ENCODE peak calls at places on chromosome 7, in four cellular contexts. One of them, this sample, is unnamed.

GRCh38 chr7:39621261-39621660 is 2.1 kb upstream of the RALA start:
- DNase-seq in activated T-cell treated with anti-CD3 and anti-CD28 coated beads for 1 hour: no peak
- DNase-seq in GM19239: no peak
- DNase-seq in neural crest cell: no peak
- DNase-seq in this sample: no peak

GRCh38 chr7:23590529-23590928 is 6.7 kb upstream of the CCDC126 start:
- DNase-seq in activated T-cell treated with anti-CD3 and anti-CD28 coated beads for 1 hour: no peak
- DNase-seq in GM19239: no peak
- DNase-seq in neural crest cell: no peak
- DNase-seq in this sample: no peak

GRCh38 chr7:149860821-149861727 is 12.7 kb upstream of the ATP6V0E2 start:
- DNase-seq in activated T-cell treated with anti-CD3 and anti-CD28 coated beads for 1 hour: no peak
- DNase-seq in GM19239: no peak
- DNase-seq in neural crest cell: no peak
- DNase-seq in this sample: no peak

GRCh38 chr7:158975526-158976467 is 119.4 kb downstream of the DYNC2I1 start:
- DNase-seq in activated T-cell treated with anti-CD3 and anti-CD28 coated beads for 1 hour: no peak
- DNase-seq in GM19239: peak
- DNase-seq in neural crest cell: no peak
- DNase-seq in this sample: no peak

GRCh38 chr7:27225005-27225934 is 17.3 kb upstream of the EVX1 start:
- DNase-seq in activated T-cell treated with anti-CD3 and anti-CD28 coated beads for 1 hour: no peak
- DNase-seq in GM19239: no peak
- DNase-seq in neural crest cell: no peak
- DNase-seq in this sample: no peak

GRCh38 chr7:54722502-54722901 is 36.5 kb downstream of the SEC61G start:
- DNase-seq in activated T-cell treated with anti-CD3 and anti-CD28 coated beads for 1 hour: no peak
- DNase-seq in GM19239: no peak
- DNase-seq in neural crest cell: no peak
- DNase-seq in this sample: no peak

GRCh38 chr7:99040104-99040958 is 103.6 kb downstream of the SMURF1 start:
- DNase-seq in activated T-cell treated with anti-CD3 and anti-CD28 coated beads for 1 hour: peak
- DNase-seq in GM19239: peak
- DNase-seq in neural crest cell: peak
- DNase-seq in this sample: peak

GRCh38 chr7:99365318-99366141 is 9.0 kb upstream of the ARPC1B start:
- DNase-seq in activated T-cell treated with anti-CD3 and anti-CD28 coated beads for 1 hour: peak
- DNase-seq in GM19239: peak
- DNase-seq in neural crest cell: no peak
- DNase-seq in this sample: peak

GRCh38 chr7:118311121-118311803 is 86.8 kb downstream of the ANKRD7 start:
- DNase-seq in activated T-cell treated with anti-CD3 and anti-CD28 coated beads for 1 hour: no peak
- DNase-seq in GM19239: no peak
- DNase-seq in neural crest cell: no peak
- DNase-seq in this sample: no peak

GRCh38 chr7:17660116-17660515 is 280.2 kb downstream of the SNX13 start:
- DNase-seq in activated T-cell treated with anti-CD3 and anti-CD28 coated beads for 1 hour: no peak
- DNase-seq in GM19239: no peak
- DNase-seq in neural crest cell: no peak
- DNase-seq in this sample: no peak

GRCh38 chr7:66779669-66780408 is 39.3 kb downstream of the RABGEF1 start:
- DNase-seq in activated T-cell treated with anti-CD3 and anti-CD28 coated beads for 1 hour: no peak
- DNase-seq in GM19239: no peak
- DNase-seq in neural crest cell: no peak
- DNase-seq in this sample: no peak

GRCh38 chr7:150685219-150686029 is at the start of gene GIMAP2:
- DNase-seq in activated T-cell treated with anti-CD3 and anti-CD28 coated beads for 1 hour: no peak
- DNase-seq in GM19239: peak
- DNase-seq in neural crest cell: no peak
- DNase-seq in this sample: peak

GRCh38 chr7:18179058-18179457 is 151.4 kb upstream of the PRPS1L1 start:
- DNase-seq in activated T-cell treated with anti-CD3 and anti-CD28 coated beads for 1 hour: no peak
- DNase-seq in GM19239: no peak
- DNase-seq in neural crest cell: no peak
- DNase-seq in this sample: no peak

GRCh38 chr7:124398937-124399552 is 366.2 kb upstream of the TMEM229A start:
- DNase-seq in activated T-cell treated with anti-CD3 and anti-CD28 coated beads for 1 hour: no peak
- DNase-seq in GM19239: no peak
- DNase-seq in neural crest cell: no peak
- DNase-seq in this sample: no peak

GRCh38 chr7:127886248-127886647 is 145.0 kb downstream of the LRRC4 start:
- DNase-seq in activated T-cell treated with anti-CD3 and anti-CD28 coated beads for 1 hour: no peak
- DNase-seq in GM19239: no peak
- DNase-seq in neural crest cell: no peak
- DNase-seq in this sample: no peak

GRCh38 chr7:53500076-53500475 is 464.6 kb downstream of the POM121L12 start:
- DNase-seq in activated T-cell treated with anti-CD3 and anti-CD28 coated beads for 1 hour: no peak
- DNase-seq in GM19239: no peak
- DNase-seq in neural crest cell: no peak
- DNase-seq in this sample: no peak

GRCh38 chr7:1817061-1817712 is 147.1 kb downstream of the ELFN1 start:
- DNase-seq in activated T-cell treated with anti-CD3 and anti-CD28 coated beads for 1 hour: no peak
- DNase-seq in GM19239: no peak
- DNase-seq in neural crest cell: no peak
- DNase-seq in this sample: no peak

GRCh38 chr7:47362984-47363383 is 218.9 kb downstream of the TNS3 start:
- DNase-seq in activated T-cell treated with anti-CD3 and anti-CD28 coated beads for 1 hour: no peak
- DNase-seq in GM19239: no peak
- DNase-seq in neural crest cell: no peak
- DNase-seq in this sample: no peak

GRCh38 chr7:37674534-37674933 is 9.0 kb upstream of the GPR141 start:
- DNase-seq in activated T-cell treated with anti-CD3 and anti-CD28 coated beads for 1 hour: no peak
- DNase-seq in GM19239: no peak
- DNase-seq in neural crest cell: no peak
- DNase-seq in this sample: no peak

GRCh38 chr7:157909370-157909769 is 572.6 kb downstream of the DNAJB6 start:
- DNase-seq in activated T-cell treated with anti-CD3 and anti-CD28 coated beads for 1 hour: no peak
- DNase-seq in GM19239: no peak
- DNase-seq in neural crest cell: no peak
- DNase-seq in this sample: no peak

GRCh38 chr7:18426564-18427226 is 68.9 kb upstream of the HDAC9 start:
- DNase-seq in activated T-cell treated with anti-CD3 and anti-CD28 coated beads for 1 hour: no peak
- DNase-seq in GM19239: no peak
- DNase-seq in neural crest cell: no peak
- DNase-seq in this sample: no peak

GRCh38 chr7:6476596-6477374 is 29.0 kb upstream of the DAGLB start:
- DNase-seq in activated T-cell treated with anti-CD3 and anti-CD28 coated beads for 1 hour: no peak
- DNase-seq in GM19239: no peak
- DNase-seq in neural crest cell: no peak
- DNase-seq in this sample: no peak

GRCh38 chr7:2126621-2127020 is 106.1 kb downstream of the MAD1L1 start:
- DNase-seq in activated T-cell treated with anti-CD3 and anti-CD28 coated beads for 1 hour: no peak
- DNase-seq in GM19239: no peak
- DNase-seq in neural crest cell: no peak
- DNase-seq in this sample: no peak

GRCh38 chr7:77157446-77157845 is 35.0 kb downstream of the CCDC146 start:
- DNase-seq in activated T-cell treated with anti-CD3 and anti-CD28 coated beads for 1 hour: no peak
- DNase-seq in GM19239: no peak
- DNase-seq in neural crest cell: no peak
- DNase-seq in this sample: peak

GRCh38 chr7:69603351-69603750 is 5.1 kb downstream of the AUTS2 start:
- DNase-seq in activated T-cell treated with anti-CD3 and anti-CD28 coated beads for 1 hour: no peak
- DNase-seq in GM19239: no peak
- DNase-seq in neural crest cell: no peak
- DNase-seq in this sample: peak

GRCh38 chr7:141462958-141463357 is 88.3 kb upstream of the AGK start:
- DNase-seq in activated T-cell treated with anti-CD3 and anti-CD28 coated beads for 1 hour: no peak
- DNase-seq in GM19239: no peak
- DNase-seq in neural crest cell: no peak
- DNase-seq in this sample: no peak

This sample was measured in GM20000.